ENCODE peak calls at places on chromosomes 6 and 20, in four cellular contexts. One of them, this sample, is unnamed.

GRCh38 chr20:7275628-7276237 is 508.2 kb downstream of the BMP2 start:
- DNase-seq in NB4: no peak
- DNase-seq in stimulated activated CD4-positive, alpha-beta T cell treated with anti-CD3 and anti-CD28 coated beads, Interleukin-12 subunit alpha, Interleukin-12 subunit beta, amount 100 ng/mL, for 24 hours: no peak
- DNase-seq in NCI-H1694 treated with DMSO at 0.1 percent for 48 hours: no peak
- DNase-seq in this sample: no peak

GRCh38 chr6:142740449-142740848 is 204.5 kb downstream of the HIVEP2 start:
- DNase-seq in NB4: no peak
- DNase-seq in stimulated activated CD4-positive, alpha-beta T cell treated with anti-CD3 and anti-CD28 coated beads, Interleukin-12 subunit alpha, Interleukin-12 subunit beta, amount 100 ng/mL, for 24 hours: no peak
- DNase-seq in NCI-H1694 treated with DMSO at 0.1 percent for 48 hours: no peak
- DNase-seq in this sample: no peak

GRCh38 chr6:90703383-90703782 is 116.5 kb upstream of the MAP3K7 start:
- DNase-seq in NB4: no peak
- DNase-seq in stimulated activated CD4-positive, alpha-beta T cell treated with anti-CD3 and anti-CD28 coated beads, Interleukin-12 subunit alpha, Interleukin-12 subunit beta, amount 100 ng/mL, for 24 hours: no peak
- DNase-seq in NCI-H1694 treated with DMSO at 0.1 percent for 48 hours: no peak
- DNase-seq in this sample: no peak

GRCh38 chr6:129845696-129846095 is 15.4 kb downstream of the TMEM244 start:
- DNase-seq in NB4: no peak
- DNase-seq in stimulated activated CD4-positive, alpha-beta T cell treated with anti-CD3 and anti-CD28 coated beads, Interleukin-12 subunit alpha, Interleukin-12 subunit beta, amount 100 ng/mL, for 24 hours: no peak
- DNase-seq in NCI-H1694 treated with DMSO at 0.1 percent for 48 hours: no peak
- DNase-seq in this sample: no peak

GRCh38 chr6:147570681-147571080 is 62.2 kb downstream of the SAMD5 start:
- DNase-seq in NB4: no peak
- DNase-seq in stimulated activated CD4-positive, alpha-beta T cell treated with anti-CD3 and anti-CD28 coated beads, Interleukin-12 subunit alpha, Interleukin-12 subunit beta, amount 100 ng/mL, for 24 hours: no peak
- DNase-seq in NCI-H1694 treated with DMSO at 0.1 percent for 48 hours: no peak
- DNase-seq in this sample: no peak

GRCh38 chr20:15359056-15359455 is 1021.6 kb upstream of the FLRT3 start:
- DNase-seq in NB4: no peak
- DNase-seq in stimulated activated CD4-positive, alpha-beta T cell treated with anti-CD3 and anti-CD28 coated beads, Interleukin-12 subunit alpha, Interleukin-12 subunit beta, amount 100 ng/mL, for 24 hours: no peak
- DNase-seq in NCI-H1694 treated with DMSO at 0.1 percent for 48 hours: no peak
- DNase-seq in this sample: no peak

GRCh38 chr20:775679-776135 is 7.4 kb upstream of the SLC52A3 start:
- DNase-seq in NB4: no peak
- DNase-seq in stimulated activated CD4-positive, alpha-beta T cell treated with anti-CD3 and anti-CD28 coated beads, Interleukin-12 subunit alpha, Interleukin-12 subunit beta, amount 100 ng/mL, for 24 hours: no peak
- DNase-seq in NCI-H1694 treated with DMSO at 0.1 percent for 48 hours: no peak
- DNase-seq in this sample: peak

GRCh38 chr20:51634257-51634656 is 91.7 kb upstream of the NFATC2 start:
- DNase-seq in NB4: no peak
- DNase-seq in stimulated activated CD4-positive, alpha-beta T cell treated with anti-CD3 and anti-CD28 coated beads, Interleukin-12 subunit alpha, Interleukin-12 subunit beta, amount 100 ng/mL, for 24 hours: no peak
- DNase-seq in NCI-H1694 treated with DMSO at 0.1 percent for 48 hours: no peak
- DNase-seq in this sample: no peak

GRCh38 chr20:51237790-51238189 is 214.9 kb upstream of the KCNG1 start:
- DNase-seq in NB4: no peak
- DNase-seq in stimulated activated CD4-positive, alpha-beta T cell treated with anti-CD3 and anti-CD28 coated beads, Interleukin-12 subunit alpha, Interleukin-12 subunit beta, amount 100 ng/mL, for 24 hours: no peak
- DNase-seq in NCI-H1694 treated with DMSO at 0.1 percent for 48 hours: no peak
- DNase-seq in this sample: no peak

GRCh38 chr20:37364927-37365272 is 19.0 kb downstream of the SRC start:
- DNase-seq in NB4: no peak
- DNase-seq in stimulated activated CD4-positive, alpha-beta T cell treated with anti-CD3 and anti-CD28 coated beads, Interleukin-12 subunit alpha, Interleukin-12 subunit beta, amount 100 ng/mL, for 24 hours: no peak
- DNase-seq in NCI-H1694 treated with DMSO at 0.1 percent for 48 hours: no peak
- DNase-seq in this sample: no peak

GRCh38 chr6:84089081-84089480 is 55.5 kb downstream of the MRAP2 start:
- DNase-seq in NB4: no peak
- DNase-seq in stimulated activated CD4-positive, alpha-beta T cell treated with anti-CD3 and anti-CD28 coated beads, Interleukin-12 subunit alpha, Interleukin-12 subunit beta, amount 100 ng/mL, for 24 hours: no peak
- DNase-seq in NCI-H1694 treated with DMSO at 0.1 percent for 48 hours: no peak
- DNase-seq in this sample: no peak

GRCh38 chr6:28609672-28610071 is 84.0 kb downstream of the GPX5 start:
- DNase-seq in NB4: no peak
- DNase-seq in stimulated activated CD4-positive, alpha-beta T cell treated with anti-CD3 and anti-CD28 coated beads, Interleukin-12 subunit alpha, Interleukin-12 subunit beta, amount 100 ng/mL, for 24 hours: no peak
- DNase-seq in NCI-H1694 treated with DMSO at 0.1 percent for 48 hours: no peak
- DNase-seq in this sample: no peak

GRCh38 chr6:144317736-144318135 is 32.6 kb downstream of the UTRN start:
- DNase-seq in NB4: no peak
- DNase-seq in stimulated activated CD4-positive, alpha-beta T cell treated with anti-CD3 and anti-CD28 coated beads, Interleukin-12 subunit alpha, Interleukin-12 subunit beta, amount 100 ng/mL, for 24 hours: no peak
- DNase-seq in NCI-H1694 treated with DMSO at 0.1 percent for 48 hours: no peak
- DNase-seq in this sample: no peak

GRCh38 chr6:146578054-146578453 is 20.7 kb upstream of the ADGB start:
- DNase-seq in NB4: no peak
- DNase-seq in stimulated activated CD4-positive, alpha-beta T cell treated with anti-CD3 and anti-CD28 coated beads, Interleukin-12 subunit alpha, Interleukin-12 subunit beta, amount 100 ng/mL, for 24 hours: no peak
- DNase-seq in NCI-H1694 treated with DMSO at 0.1 percent for 48 hours: no peak
- DNase-seq in this sample: no peak

GRCh38 chr6:14037402-14038277 is 79.9 kb upstream of the CD83 start:
- DNase-seq in NB4: no peak
- DNase-seq in stimulated activated CD4-positive, alpha-beta T cell treated with anti-CD3 and anti-CD28 coated beads, Interleukin-12 subunit alpha, Interleukin-12 subunit beta, amount 100 ng/mL, for 24 hours: no peak
- DNase-seq in NCI-H1694 treated with DMSO at 0.1 percent for 48 hours: peak
- DNase-seq in this sample: no peak

GRCh38 chr20:33120934-33121333 is 41.5 kb downstream of the BPIFB4 start:
- DNase-seq in NB4: no peak
- DNase-seq in stimulated activated CD4-positive, alpha-beta T cell treated with anti-CD3 and anti-CD28 coated beads, Interleukin-12 subunit alpha, Interleukin-12 subunit beta, amount 100 ng/mL, for 24 hours: no peak
- DNase-seq in NCI-H1694 treated with DMSO at 0.1 percent for 48 hours: no peak
- DNase-seq in this sample: no peak

GRCh38 chr6:55980627-55981211 is 105.3 kb upstream of the BMP5 start:
- DNase-seq in NB4: peak
- DNase-seq in stimulated activated CD4-positive, alpha-beta T cell treated with anti-CD3 and anti-CD28 coated beads, Interleukin-12 subunit alpha, Interleukin-12 subunit beta, amount 100 ng/mL, for 24 hours: no peak
- DNase-seq in NCI-H1694 treated with DMSO at 0.1 percent for 48 hours: peak
- DNase-seq in this sample: peak

GRCh38 chr20:37524221-37524700 is 3.2 kb downstream of the NNAT start:
- DNase-seq in NB4: no peak
- DNase-seq in stimulated activated CD4-positive, alpha-beta T cell treated with anti-CD3 and anti-CD28 coated beads, Interleukin-12 subunit alpha, Interleukin-12 subunit beta, amount 100 ng/mL, for 24 hours: no peak
- DNase-seq in NCI-H1694 treated with DMSO at 0.1 percent for 48 hours: no peak
- DNase-seq in this sample: no peak

GRCh38 chr6:145508107-145508506 is 227.2 kb downstream of the EPM2A start:
- DNase-seq in NB4: peak
- DNase-seq in stimulated activated CD4-positive, alpha-beta T cell treated with anti-CD3 and anti-CD28 coated beads, Interleukin-12 subunit alpha, Interleukin-12 subunit beta, amount 100 ng/mL, for 24 hours: no peak
- DNase-seq in NCI-H1694 treated with DMSO at 0.1 percent for 48 hours: no peak
- DNase-seq in this sample: no peak

GRCh38 chr6:52499026-52499425 is 77.8 kb downstream of the TRAM2 start:
- DNase-seq in NB4: no peak
- DNase-seq in stimulated activated CD4-positive, alpha-beta T cell treated with anti-CD3 and anti-CD28 coated beads, Interleukin-12 subunit alpha, Interleukin-12 subunit beta, amount 100 ng/mL, for 24 hours: no peak
- DNase-seq in NCI-H1694 treated with DMSO at 0.1 percent for 48 hours: no peak
- DNase-seq in this sample: no peak

GRCh38 chr6:106084106-106084963 is 1.8 kb upstream of the PRDM1 start:
- DNase-seq in NB4: peak
- DNase-seq in stimulated activated CD4-positive, alpha-beta T cell treated with anti-CD3 and anti-CD28 coated beads, Interleukin-12 subunit alpha, Interleukin-12 subunit beta, amount 100 ng/mL, for 24 hours: no peak
- DNase-seq in NCI-H1694 treated with DMSO at 0.1 percent for 48 hours: peak
- DNase-seq in this sample: no peak